ENCODE peak calls at places on chromosomes 13 and 19, in four cellular contexts. One of them, this sample, is unnamed.

GRCh38 chr19:36049080-36049698 is 4.9 kb downstream of the THAP8 start:
- DNase-seq in fibroblast of the aortic adventitia: no peak
- DNase-seq in lower leg skin: no peak
- DNase-seq in left lung: no peak
- DNase-seq in this sample: peak

GRCh38 chr19:13615890-13616289 is 109.6 kb upstream of the CACNA1A start:
- DNase-seq in left lung: no peak
- DNase-seq in fibroblast of the aortic adventitia: no peak
- DNase-seq in lower leg skin: no peak
- DNase-seq in this sample: no peak

GRCh38 chr19:16587031-16588023 is 15.1 kb upstream of the SLC35E1 start:
- DNase-seq in fibroblast of the aortic adventitia: no peak
- DNase-seq in left lung: peak
- DNase-seq in lower leg skin: no peak
- DNase-seq in this sample: peak

GRCh38 chr19:9958451-9958850 is 22.1 kb upstream of the OLFM2 start:
- DNase-seq in fibroblast of the aortic adventitia: peak
- DNase-seq in lower leg skin: no peak
- DNase-seq in left lung: no peak
- DNase-seq in this sample: no peak

GRCh38 chr19:13156968-13157882 is 7.0 kb downstream of the IER2 start:
- DNase-seq in lower leg skin: no peak
- DNase-seq in left lung: no peak
- DNase-seq in fibroblast of the aortic adventitia: peak
- DNase-seq in this sample: no peak

GRCh38 chr19:45439569-45440258 is 16.0 kb upstream of the ERCC1 start:
- DNase-seq in left lung: peak
- DNase-seq in lower leg skin: peak
- DNase-seq in fibroblast of the aortic adventitia: peak
- DNase-seq in this sample: peak

GRCh38 chr13:114134944-114135610 is 2.7 kb upstream of the RASA3 start:
- DNase-seq in lower leg skin: no peak
- DNase-seq in left lung: no peak
- DNase-seq in fibroblast of the aortic adventitia: no peak
- DNase-seq in this sample: no peak

GRCh38 chr13:41061914-41062837 is 867 bp downstream of the WBP4 start:
- DNase-seq in lower leg skin: no peak
- DNase-seq in fibroblast of the aortic adventitia: peak
- DNase-seq in left lung: no peak
- DNase-seq in this sample: peak

GRCh38 chr13:97214921-97215320 is 7.2 kb upstream of the MBNL2 start:
- DNase-seq in fibroblast of the aortic adventitia: no peak
- DNase-seq in left lung: no peak
- DNase-seq in lower leg skin: no peak
- DNase-seq in this sample: no peak

GRCh38 chr19:4636151-4636717 is 3.1 kb upstream of the TNFAIP8L1 start:
- DNase-seq in fibroblast of the aortic adventitia: peak
- DNase-seq in left lung: peak
- DNase-seq in lower leg skin: peak
- DNase-seq in this sample: peak

GRCh38 chr19:49149652-49150105 is 5.5 kb downstream of the HRC start:
- DNase-seq in lower leg skin: peak
- DNase-seq in fibroblast of the aortic adventitia: peak
- DNase-seq in left lung: peak
- DNase-seq in this sample: peak

GRCh38 chr19:48629297-48629598 is 7.9 kb downstream of the DBP start:
- DNase-seq in fibroblast of the aortic adventitia: no peak
- DNase-seq in left lung: peak
- DNase-seq in lower leg skin: no peak
- DNase-seq in this sample: no peak

GRCh38 chr19:33622505-33622808 is 704 bp downstream of the CHST8 start:
- DNase-seq in left lung: no peak
- DNase-seq in fibroblast of the aortic adventitia: no peak
- DNase-seq in lower leg skin: no peak
- DNase-seq in this sample: no peak

GRCh38 chr19:17540174-17540573 is 15.3 kb upstream of the COLGALT1 start:
- DNase-seq in fibroblast of the aortic adventitia: no peak
- DNase-seq in left lung: peak
- DNase-seq in lower leg skin: no peak
- DNase-seq in this sample: no peak

GRCh38 chr13:35140831-35141230 is 198.8 kb downstream of the NBEA start:
- DNase-seq in fibroblast of the aortic adventitia: peak
- DNase-seq in left lung: no peak
- DNase-seq in lower leg skin: no peak
- DNase-seq in this sample: no peak

GRCh38 chr13:40187324-40187795 is 479.1 kb downstream of the FOXO1 start:
- DNase-seq in fibroblast of the aortic adventitia: no peak
- DNase-seq in lower leg skin: no peak
- DNase-seq in left lung: peak
- DNase-seq in this sample: no peak

GRCh38 chr19:6297202-6297601 is 17.4 kb upstream of the MLLT1 start:
- DNase-seq in lower leg skin: no peak
- DNase-seq in left lung: no peak
- DNase-seq in fibroblast of the aortic adventitia: no peak
- DNase-seq in this sample: no peak

GRCh38 chr13:43058836-43059235 is 35.5 kb downstream of the DNAJC15 start:
- DNase-seq in fibroblast of the aortic adventitia: no peak
- DNase-seq in lower leg skin: no peak
- DNase-seq in left lung: no peak
- DNase-seq in this sample: no peak

GRCh38 chr13:43057653-43058317 is 34.4 kb downstream of the DNAJC15 start:
- DNase-seq in fibroblast of the aortic adventitia: no peak
- DNase-seq in lower leg skin: no peak
- DNase-seq in left lung: no peak
- DNase-seq in this sample: peak

GRCh38 chr13:43058318-43058674 is 34.9 kb downstream of the DNAJC15 start:
- DNase-seq in left lung: no peak
- DNase-seq in lower leg skin: no peak
- DNase-seq in fibroblast of the aortic adventitia: peak
- DNase-seq in this sample: peak

GRCh38 chr13:43054803-43055802 is 31.7 kb downstream of the DNAJC15 start:
- DNase-seq in fibroblast of the aortic adventitia: peak
- DNase-seq in lower leg skin: no peak
- DNase-seq in left lung: no peak
- DNase-seq in this sample: peak
- H3K4me3 ChIP-seq in fibroblast of the aortic adventitia: peak
- H3K4me3 ChIP-seq in lower leg skin: no peak
- H3K4me3 ChIP-seq in left lung: peak
- H3K4me3 ChIP-seq in this sample: peak

GRCh38 chr19:52370341-52370710 is 603 bp downstream of the ZNF880 start:
- DNase-seq in lower leg skin: no peak
- DNase-seq in left lung: no peak
- DNase-seq in fibroblast of the aortic adventitia: no peak
- DNase-seq in this sample: no peak

GRCh38 chr19:52366414-52366824 is 3.3 kb upstream of the ZNF880 start:
- DNase-seq in lower leg skin: no peak
- DNase-seq in fibroblast of the aortic adventitia: no peak
- DNase-seq in left lung: no peak
- DNase-seq in this sample: no peak

GRCh38 chr19:52369463-52370340 is at the start of gene ZNF880:
- DNase-seq in lower leg skin: peak
- DNase-seq in fibroblast of the aortic adventitia: peak
- DNase-seq in left lung: peak
- DNase-seq in this sample: peak
- TF ChIP-seq CTCF in lower leg skin: no peak
- TF ChIP-seq CTCF in fibroblast of the aortic adventitia: no peak
- TF ChIP-seq CTCF in left lung: no peak
- TF ChIP-seq CTCF in this sample: peak

GRCh38 chr13:33106656-33107402 is 90.6 kb downstream of the KL start:
- DNase-seq in left lung: no peak
- DNase-seq in fibroblast of the aortic adventitia: no peak
- DNase-seq in lower leg skin: no peak
- DNase-seq in this sample: no peak
- H3K4me3 ChIP-seq in left lung: no peak
- H3K4me3 ChIP-seq in fibroblast of the aortic adventitia: no peak
- H3K4me3 ChIP-seq in lower leg skin: no peak
- H3K4me3 ChIP-seq in this sample: no peak

GRCh38 chr19:39154626-39155100 is 29.1 kb downstream of the PAK4 start:
- DNase-seq in lower leg skin: no peak
- DNase-seq in fibroblast of the aortic adventitia: no peak
- DNase-seq in left lung: peak
- DNase-seq in this sample: peak
- TF ChIP-seq CTCF in lower leg skin: no peak
- TF ChIP-seq CTCF in fibroblast of the aortic adventitia: no peak
- TF ChIP-seq CTCF in left lung: no peak
- TF ChIP-seq CTCF in this sample: peak

GRCh38 chr13:109737606-109738005 is 48.8 kb downstream of the IRS2 start:
- DNase-seq in fibroblast of the aortic adventitia: no peak
- DNase-seq in left lung: no peak
- DNase-seq in lower leg skin: no peak
- DNase-seq in this sample: peak
- H3K4me3 ChIP-seq in fibroblast of the aortic adventitia: no peak
- H3K4me3 ChIP-seq in left lung: no peak
- H3K4me3 ChIP-seq in lower leg skin: no peak
- H3K4me3 ChIP-seq in this sample: no peak

This sample was measured in epithelial cell of esophagus.